ENCODE peak calls at places on chromosomes 13 and 19, in four cellular contexts. Z, K, O and L are unnamed samples.

GRCh38 chr13:75946746-75947397 is 310.7 kb downstream of the LMO7 start:
- DNase-seq in Z (no peak), K (no peak), O (no peak), L (no peak)

GRCh38 chr19:3543150-3544053 is 4.4 kb downstream of the TEKTIP1 start:
- DNase-seq in Z (no peak), K (no peak), O (no peak), L (no peak)

GRCh38 chr13:47396915-47397314 is 500.1 kb upstream of the HTR2A start:
- DNase-seq in Z (no peak), K (no peak), O (no peak), L (no peak)

GRCh38 chr19:20182232-20182785 is 15.3 kb downstream of the ZNF486 start:
- DNase-seq in Z (no peak), K (no peak), O (no peak), L (no peak)

GRCh38 chr19:31127132-31127967 is 221.9 kb downstream of the TSHZ3 start:
- DNase-seq in Z (no peak), K (no peak), O (no peak), L (no peak)

GRCh38 chr19:48713041-48713863 is 6.3 kb downstream of the MAMSTR start:
- DNase-seq in Z (no peak), K (peak), O (no peak), L (peak)

GRCh38 chr19:5048727-5049553 is 80.0 kb downstream of the KDM4B start:
- DNase-seq in Z (no peak), K (peak), O (no peak), L (no peak)

GRCh38 chr19:2477141-2477710 is 1.3 kb downstream of the GADD45B start:
- DNase-seq in Z (no peak), K (no peak), O (no peak), L (no peak)

GRCh38 chr13:29483211-29483610 is 112.3 kb downstream of the SLC7A1 start:
- DNase-seq in Z (no peak), K (no peak), O (no peak), L (no peak)

GRCh38 chr19:7995756-7996155 is 9.7 kb downstream of the ELAVL1 start:
- DNase-seq in Z (no peak), K (no peak), O (no peak), L (no peak)

GRCh38 chr13:66375756-66376155 is 854.4 kb downstream of the PCDH9 start:
- DNase-seq in Z (no peak), K (no peak), O (no peak), L (no peak)

GRCh38 chr13:28659611-28659970 is 661 bp downstream of the POMP start:
- DNase-seq in Z (no peak), K (no peak), O (no peak), L (no peak)

GRCh38 chr13:30257433-30258099 is 49.8 kb downstream of the KATNAL1 start:
- DNase-seq in Z (no peak), K (no peak), O (no peak), L (peak)

GRCh38 chr13:26681036-26681435 is 79.5 kb downstream of the GPR12 start:
- DNase-seq in Z (no peak), K (no peak), O (no peak), L (no peak)

GRCh38 chr19:36771275-36772231 is 1.1 kb downstream of the ZNF850 start:
- DNase-seq in Z (peak), K (peak), O (peak), L (no peak)

GRCh38 chr19:15897738-15898276 is at the start of gene CYP4F2:
- DNase-seq in Z (no peak), K (peak), O (peak), L (no peak)

GRCh38 chr13:80030491-80030890 is 310.4 kb downstream of the SPRY2 start:
- DNase-seq in Z (no peak), K (no peak), O (no peak), L (no peak)

GRCh38 chr19:14440049-14440448 is 6.9 kb downstream of the PKN1 start:
- DNase-seq in Z (peak), K (peak), O (no peak), L (no peak)

GRCh38 chr19:38425222-38425809 is 703 bp downstream of the RASGRP4 start:
- DNase-seq in Z (no peak), K (no peak), O (no peak), L (no peak)

GRCh38 chr13:39538826-39539555 is 64.0 kb downstream of the LHFPL6 start:
- DNase-seq in Z (no peak), K (no peak), O (no peak), L (no peak)

GRCh38 chr13:113668491-113668971 is 1.5 kb downstream of the GRK1 start:
- DNase-seq in Z (no peak), K (no peak), O (no peak), L (no peak)

GRCh38 chr13:99971576-99972189 is at the start of gene ZIC5:
- DNase-seq in Z (no peak), K (no peak), O (no peak), L (peak)

GRCh38 chr19:40253611-40254092 is 27.2 kb upstream of the CCNP start:
- DNase-seq in Z (no peak), K (no peak), O (peak), L (no peak)

GRCh38 chr19:24159707-24160106 is 72.7 kb downstream of the ZNF254 start:
- DNase-seq in Z (no peak), K (no peak), O (peak), L (peak)

GRCh38 chr13:49256841-49257240 is 9.1 kb downstream of the CDADC1 start:
- DNase-seq in Z (no peak), K (no peak), O (no peak), L (no peak)

GRCh38 chr13:37413161-37413560 is 185.4 kb downstream of the POSTN start:
- DNase-seq in Z (no peak), K (no peak), O (no peak), L (no peak)

GRCh38 chr19:13428352-13428751 is 77.9 kb downstream of the CACNA1A start:
- DNase-seq in Z (no peak), K (peak), O (no peak), L (peak)

GRCh38 chr19:38059897-38060296 is 152.9 kb downstream of the SIPA1L3 start:
- DNase-seq in Z (no peak), K (no peak), O (no peak), L (no peak)

GRCh38 chr13:22964245-22964966 is 216.4 kb upstream of the SGCG start:
- DNase-seq in Z (no peak), K (no peak), O (no peak), L (no peak)

GRCh38 chr19:45676851-45677263 is 8.8 kb downstream of the GIPR start:
- DNase-seq in Z (no peak), K (no peak), O (no peak), L (no peak)

GRCh38 chr13:35472308-35473008 is 4.0 kb downstream of the MAB21L1 start:
- DNase-seq in Z (no peak), K (no peak), O (no peak), L (no peak)

GRCh38 chr19:55238030-55238429 is 9.5 kb upstream of the TMEM86B start:
- DNase-seq in Z (no peak), K (no peak), O (no peak), L (no peak)

GRCh38 chr19:11013771-11014170 is 52.9 kb downstream of the SMARCA4 start:
- DNase-seq in Z (no peak), K (no peak), O (no peak), L (no peak)

GRCh38 chr13:23789576-23790346 is 99.4 kb downstream of the MIPEP start:
- DNase-seq in Z (no peak), K (no peak), O (no peak), L (no peak)

GRCh38 chr13:55517312-55517711 is 1623.4 kb upstream of the PRR20A start:
- DNase-seq in Z (no peak), K (no peak), O (no peak), L (peak)

GRCh38 chr13:113207890-113208423 is 512 bp downstream of the PCID2 start:
- DNase-seq in Z (no peak), K (no peak), O (peak), L (peak)

GRCh38 chr19:10718205-10719196 is 622 bp downstream of the DNM2 start:
- DNase-seq in Z (no peak), K (peak), O (no peak), L (peak)

GRCh38 chr19:5678071-5678682 is 2.1 kb downstream of the MICOS13 start:
- DNase-seq in Z (no peak), K (no peak), O (no peak), L (no peak)

GRCh38 chr13:112447306-112447705 is 71.2 kb downstream of the SPACA7 start:
- DNase-seq in Z (no peak), K (no peak), O (no peak), L (no peak)

DNA sequence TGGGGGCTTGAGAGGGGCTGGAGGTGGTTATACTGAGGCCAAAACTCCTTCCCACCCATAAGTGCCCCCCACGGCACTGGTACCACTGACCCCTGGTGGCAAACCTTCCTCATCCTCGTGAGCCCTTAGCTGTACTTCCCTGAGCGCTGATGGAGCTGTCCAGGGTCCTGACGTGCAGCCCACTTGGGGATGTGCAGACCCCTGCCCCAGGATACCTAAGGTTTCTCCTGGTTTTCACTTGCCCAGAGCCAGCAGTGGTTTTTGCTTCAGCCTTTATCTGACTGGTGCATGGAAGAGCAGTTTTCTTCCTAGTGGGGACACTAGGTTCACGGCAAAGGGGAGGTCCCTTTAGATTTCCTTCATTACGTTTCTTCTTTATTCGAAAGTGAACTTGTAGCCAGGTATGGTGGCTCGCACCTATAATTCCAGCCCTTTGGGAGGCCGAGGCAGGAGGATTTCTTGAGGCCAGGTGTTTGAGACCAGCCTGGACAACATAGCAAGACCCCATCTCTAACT is 28.7 kb upstream of the KCTD15 start:
- DNase-seq in Z (no peak), K (peak), O (peak), L (peak)
- TF ChIP-seq BHLHE40 in Z (no peak), K (no peak), O (no peak), L (no peak)

DNA sequence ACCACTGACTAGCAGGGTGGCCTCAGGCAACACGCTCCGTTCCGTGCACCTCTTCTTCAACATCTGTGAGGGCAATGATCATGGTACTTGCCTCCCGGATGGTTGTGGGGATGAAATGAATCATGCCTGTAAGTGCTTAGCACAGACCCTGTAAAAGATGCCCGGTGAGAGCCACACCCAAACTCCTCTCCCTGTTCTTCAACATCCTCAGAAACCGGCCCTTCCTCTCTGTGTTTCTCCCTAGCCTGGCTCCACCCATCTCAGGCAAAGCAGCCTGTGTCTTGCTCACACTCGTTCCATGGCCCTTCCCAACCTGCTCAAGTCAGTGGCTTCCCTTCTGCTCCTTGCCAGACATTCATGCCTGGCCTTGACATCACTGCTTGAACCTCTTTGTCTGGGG is 5.8 kb upstream of the DMKN start:
- DNase-seq in Z (no peak), K (no peak), O (no peak), L (no peak)
- TF ChIP-seq FOXM1 in Z (no peak), K (no peak), O (no peak), L (no peak)

GRCh38 chr13:96474158-96474606 is 384.3 kb downstream of the HS6ST3 start:
- DNase-seq in Z (no peak), K (no peak), O (no peak), L (no peak)

GRCh38 chr13:96475103-96475502 is 385.2 kb downstream of the HS6ST3 start:
- DNase-seq in Z (no peak), K (no peak), O (no peak), L (no peak)

DNA sequence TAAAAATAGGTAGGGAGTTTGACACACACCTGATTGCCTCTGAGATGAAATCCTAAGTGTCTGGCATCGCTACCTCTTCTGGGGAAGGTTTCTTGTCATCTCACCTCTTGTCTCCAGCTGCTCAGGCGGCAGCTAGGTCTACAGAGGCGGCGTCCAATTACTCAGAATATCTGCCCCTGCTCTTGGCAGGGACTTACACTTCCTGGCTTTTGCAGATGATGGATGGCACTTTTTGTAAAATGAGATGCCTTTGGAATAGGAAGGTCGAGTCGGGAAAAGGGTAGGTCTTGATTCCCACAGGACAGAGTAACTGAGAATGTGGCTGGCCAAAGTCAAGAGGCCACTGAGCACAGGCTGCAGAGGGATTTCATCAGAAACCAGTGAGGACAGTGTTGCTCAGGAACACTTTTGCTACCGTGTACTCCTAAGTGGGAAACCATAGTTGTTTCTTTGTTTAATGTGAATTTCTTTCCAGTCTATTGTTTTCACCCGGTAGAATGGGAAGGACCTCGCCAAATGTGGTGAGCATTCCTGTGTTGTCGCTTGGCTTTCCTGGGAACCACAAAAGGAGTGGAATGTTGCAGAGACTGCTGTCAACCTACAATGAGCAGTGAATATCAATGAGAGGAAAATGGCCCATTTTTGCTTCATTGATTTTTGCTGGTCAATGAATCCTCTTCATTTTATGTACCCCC is 383.7 kb downstream of the HS6ST3 start:
- DNase-seq in Z (no peak), K (no peak), O (no peak), L (no peak)
- TF ChIP-seq FOXK2 in Z (no peak), K (no peak), O (no peak), L (no peak)

GRCh38 chr19:50555033-50555432 is 13.2 kb downstream of the LRRC4B start:
- DNase-seq in Z (no peak), K (no peak), O (no peak), L (no peak)

GRCh38 chr19:50555447-50556235 is 12.6 kb downstream of the LRRC4B start:
- DNase-seq in Z (no peak), K (no peak), O (no peak), L (peak)

GRCh38 chr19:50552540-50552939 is 15.7 kb downstream of the LRRC4B start:
- DNase-seq in Z (no peak), K (no peak), O (no peak), L (no peak)

GRCh38 chr19:50553134-50553703 is 15.0 kb downstream of the LRRC4B start:
- DNase-seq in Z (no peak), K (no peak), O (no peak), L (no peak)

DNA sequence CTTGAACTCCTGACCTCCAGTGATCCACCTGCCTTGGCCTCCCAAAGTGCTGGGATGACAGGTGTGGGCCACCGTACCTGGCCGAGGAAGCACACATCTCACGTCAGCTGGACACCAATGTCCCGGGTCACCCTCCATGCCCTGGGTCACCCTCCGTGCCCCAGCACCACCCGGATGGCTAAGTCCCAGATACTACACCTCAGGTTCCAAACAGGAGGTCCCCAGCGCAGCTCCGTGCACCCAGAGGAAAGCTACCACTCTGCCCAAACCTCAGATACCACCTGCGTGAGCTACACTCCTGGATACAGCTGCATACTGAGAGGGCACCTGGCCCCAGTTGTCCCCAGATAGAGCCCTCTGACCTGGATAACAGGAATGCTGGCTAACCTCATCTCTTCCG is 14.0 kb downstream of the LRRC4B start:
- DNase-seq in Z (no peak), K (no peak), O (no peak), L (no peak)
- TF ChIP-seq BHLHE40 in Z (no peak), K (no peak), O (no peak), L (no peak)